ENCODE peak calls at places on chromosomes 11 and 22, in five cellular contexts. G, C, X, P and I are unnamed samples.

GRCh38 chr11:33016654-33017053 is 976 bp downstream of the DEPDC7 start:
- DNase-seq in G (no peak), P (no peak), X (no peak), C (no peak), I (no peak)

GRCh38 chr11:46472662-46472994 is 81.1 kb upstream of the CHRM4 start:
- DNase-seq in G (peak; percentile 12), P (peak; percentile 46), X (peak; percentile 36), C (no peak), I (no peak)

GRCh38 chr22:43118953-43119458 is 8.5 kb downstream of the BIK start:
- DNase-seq in G (no peak), X (no peak), C (no peak), P (no peak), I (no peak)

GRCh38 chr11:93689166-93689734 is 27.8 kb downstream of the CEP295 start:
- DNase-seq in C (no peak), G (no peak), P (no peak), X (no peak), I (no peak)

GRCh38 chr22:29734429-29734828 is 14.6 kb downstream of the CABP7 start:
- DNase-seq in G (no peak), C (no peak), X (no peak), P (no peak), I (no peak)

GRCh38 chr22:24901448-24901847 is 45.0 kb downstream of the LHFPL7 start:
- DNase-seq in P (no peak), G (no peak), X (no peak), C (no peak), I (no peak)

GRCh38 chr11:127493330-127493729 is 492.8 kb upstream of the KIRREL3 start:
- DNase-seq in X (no peak), C (no peak), P (no peak), G (no peak), I (no peak)

GRCh38 chr11:1872267-1872985 is 19.3 kb downstream of the PRR33 start:
- DNase-seq in X (peak; percentile 7), C (peak; percentile 37), P (no peak), G (no peak), I (no peak)

GRCh38 chr11:7416080-7416479 is 69.2 kb upstream of the OLFML1 start:
- DNase-seq in P (no peak), G (no peak), X (no peak), C (no peak), I (no peak)

GRCh38 chr22:41341990-41342389 is 39.8 kb upstream of the TEF start:
- DNase-seq in G (no peak), C (no peak), P (no peak), X (no peak), I (no peak)

GRCh38 chr11:25065711-25066110 is 568.9 kb downstream of the LUZP2 start:
- DNase-seq in G (no peak), X (no peak), C (no peak), P (no peak), I (no peak)

GRCh38 chr11:122159861-122160260 is 43.8 kb upstream of the BLID start:
- DNase-seq in C (no peak), P (no peak), G (no peak), X (no peak), I (no peak)

GRCh38 chr11:122165972-122166371 is 50.0 kb upstream of the BLID start:
- DNase-seq in C (no peak), P (no peak), X (no peak), G (no peak), I (no peak)

GRCh38 chr11:122162095-122162494 is 46.1 kb upstream of the BLID start:
- DNase-seq in G (no peak), C (no peak), P (no peak), X (no peak), I (no peak)

GRCh38 chr11:122161191-122161590 is 45.2 kb upstream of the BLID start:
- DNase-seq in X (no peak), P (no peak), C (no peak), G (no peak), I (no peak)

GRCh38 chr11:122163420-122163819 is 47.4 kb upstream of the BLID start:
- DNase-seq in P (no peak), C (no peak), G (no peak), X (no peak), I (no peak)
- H3K27ac ChIP-seq in P (no peak overlapping the region), C (no peak overlapping the region), G (peak overlapping the region; percentile 95), X (no peak overlapping the region), I (no peak overlapping the region)

GRCh38 chr22:40107244-40107643 is 70.5 kb upstream of the TNRC6B start:
- DNase-seq in C (no peak), G (no peak), P (no peak), X (no peak), I (no peak)
- H3K27ac ChIP-seq in C (no peak overlapping the region), G (no peak overlapping the region), P (peak overlapping the region; percentile 69), X (peak overlapping the region; percentile 60), I (no peak overlapping the region)

GRCh38 chr22:17334054-17334453 is 35.2 kb upstream of the CECR2 start:
- DNase-seq in G (no peak), P (no peak), C (no peak), X (no peak), I (no peak)

GRCh38 chr22:17339095-17339693 is 30.1 kb upstream of the CECR2 start:
- DNase-seq in G (no peak), C (no peak), P (no peak), X (peak; percentile 51), I (no peak)

GRCh38 chr22:17336061-17336460 is 33.2 kb upstream of the CECR2 start:
- DNase-seq in G (no peak), P (no peak), X (no peak), C (no peak), I (no peak)

GRCh38 chr22:17334983-17335382 is 34.3 kb upstream of the CECR2 start:
- DNase-seq in X (no peak), C (no peak), P (no peak), G (no peak), I (no peak)

DNA sequence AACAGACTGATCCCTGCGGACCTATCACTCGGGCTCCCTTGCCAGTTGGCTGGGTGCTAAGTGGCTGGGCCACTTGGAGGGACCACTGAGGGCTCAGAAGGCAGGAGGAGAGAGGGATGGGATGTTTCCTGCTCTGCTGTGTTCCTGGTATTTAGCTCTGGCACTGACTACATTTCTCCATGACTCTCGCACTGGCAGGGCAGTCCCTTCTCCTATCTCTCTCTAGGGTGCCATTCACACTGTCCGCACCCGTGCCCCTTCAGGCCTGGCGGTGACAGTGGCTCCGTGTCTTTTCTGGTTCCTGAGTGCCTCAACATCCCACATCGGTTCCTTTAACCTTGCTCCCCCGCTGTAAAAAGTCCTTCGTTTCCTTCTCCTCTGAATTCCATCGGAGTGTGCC is 31.6 kb upstream of the CECR2 start:
- DNase-seq in X (peak; percentile 37), C (no peak), P (no peak), G (no peak), I (no peak)
- H3K27ac ChIP-seq in X (no peak overlapping the region), C (no peak overlapping the region), P (no peak overlapping the region), G (no peak overlapping the region), I (no peak overlapping the region)

GRCh38 chr22:38270091-38270972 is 2.5 kb downstream of the TMEM184B start:
- DNase-seq in C (no peak), P (no peak), X (no peak), G (no peak), I (peak; percentile 47)

GRCh38 chr22:38272373-38273134 is at the start of gene TMEM184B:
- DNase-seq in P (peak; percentile 86), G (peak; percentile 18), C (peak; percentile 89), X (peak; percentile 76), I (peak; percentile 62)

GRCh38 chr22:38269466-38269865 is 3.3 kb downstream of the TMEM184B start:
- DNase-seq in G (no peak), P (no peak), X (no peak), C (no peak), I (no peak)

GRCh38 chr22:38271927-38272372 is 860 bp downstream of the TMEM184B start:
- DNase-seq in G (no peak), X (no peak), P (peak; percentile 71), C (no peak), I (no peak)

GRCh38 chr22:38271101-38271500 is 1.7 kb downstream of the TMEM184B start:
- DNase-seq in C (no peak), X (no peak), G (no peak), P (no peak), I (no peak)
- H3K27ac ChIP-seq in C (no peak overlapping the region), X (peak overlapping the region; percentile 97), G (no peak overlapping the region), P (peak overlapping the region; percentile 48), I (peak overlapping the region; percentile 98)

GRCh38 chr11:22711880-22712279 is 45.5 kb downstream of the GAS2 start:
- DNase-seq in G (no peak), P (peak; percentile 38), X (peak; percentile 31), C (peak; percentile 13), I (no peak)
- H3K27ac ChIP-seq in G (no peak overlapping the region), P (no peak overlapping the region), X (no peak overlapping the region), C (no peak overlapping the region), I (no peak overlapping the region)

DNA sequence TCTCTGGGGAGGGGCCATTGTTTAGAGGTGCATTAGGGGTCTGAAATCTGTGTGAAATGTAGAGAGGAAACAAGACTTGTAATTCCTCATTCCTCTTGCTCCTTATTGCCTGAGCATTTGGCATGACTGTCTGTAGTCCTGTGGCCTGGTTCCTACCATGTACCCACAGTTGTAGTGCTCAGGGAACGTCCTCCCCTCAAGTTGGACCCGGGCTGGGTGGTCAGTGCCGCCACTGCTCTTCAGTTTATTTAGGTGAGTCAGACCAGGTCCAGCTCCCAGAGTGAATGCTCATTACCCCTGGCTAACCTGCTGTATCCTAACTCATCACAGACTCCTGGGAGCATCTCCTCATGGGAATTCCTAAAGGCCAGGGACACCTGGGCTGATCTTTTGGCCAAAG is 139.8 kb downstream of the GRIK4 start:
- DNase-seq in C (no peak), G (no peak), X (no peak), P (no peak), I (no peak)
- H3K27ac ChIP-seq in C (no peak overlapping the region), G (no peak overlapping the region), X (no peak overlapping the region), P (no peak overlapping the region), I (no peak overlapping the region)

DNA sequence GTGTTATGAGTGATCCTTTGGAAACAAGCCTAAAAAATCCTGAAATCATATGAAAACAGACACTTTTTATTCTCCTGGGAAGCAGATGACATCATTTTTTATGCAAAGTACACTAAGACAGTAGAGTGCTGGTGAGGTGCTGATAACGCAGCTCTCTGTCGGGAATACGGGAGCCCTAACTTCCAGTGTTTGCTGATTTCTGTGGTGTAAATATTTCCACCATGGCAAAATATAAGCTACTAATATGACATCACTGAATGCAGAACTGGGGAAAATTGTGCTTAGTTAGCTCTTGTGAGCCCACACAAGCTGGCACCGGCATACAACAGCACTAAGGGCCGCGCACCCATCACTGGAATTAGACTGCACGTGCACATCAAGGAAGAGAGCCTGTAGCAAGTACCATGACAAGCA is 82.6 kb downstream of the FAM76B start:
- DNase-seq in P (no peak), C (no peak), G (no peak), X (no peak), I (no peak)
- H3K27ac ChIP-seq in P (no peak overlapping the region), C (no peak overlapping the region), G (no peak overlapping the region), X (no peak overlapping the region), I (no peak overlapping the region)

GRCh38 chr11:118606844-118607228 is 579 bp upstream of the PHLDB1 start:
- DNase-seq in X (no peak), P (peak; percentile 1), C (no peak), G (no peak), I (no peak)

GRCh38 chr11:118604566-118604965 is 2.8 kb upstream of the PHLDB1 start:
- DNase-seq in G (no peak), P (peak; percentile 4), C (no peak), X (no peak), I (no peak)

GRCh38 chr11:118605116-118605867 is 2.1 kb upstream of the PHLDB1 start:
- DNase-seq in G (no peak), P (peak; percentile 45), X (peak; percentile 86), C (no peak), I (no peak)

GRCh38 chr11:118606157-118606843 is 1.1 kb upstream of the PHLDB1 start:
- DNase-seq in C (peak; percentile 82), G (no peak), X (peak; percentile 56), P (peak; percentile 22), I (no peak)

GRCh38 chr11:118602331-118602730 is 5.1 kb upstream of the PHLDB1 start:
- DNase-seq in C (no peak), X (peak; percentile 67), G (no peak), P (peak; percentile 3), I (no peak)
- H3K27ac ChIP-seq in C (no peak overlapping the region), X (peak overlapping the region; percentile 83), G (no peak overlapping the region), P (no peak overlapping the region), I (peak overlapping the region; percentile 12)